ENCODE peak calls at places on chromosomes 16 and 17, in six cellular contexts. W is transverse colon, K is body of pancreas, Y is H54, I is vagina, S is Peyer's patch. X is an unnamed sample.

GRCh38 chr17:16521070-16521727 is 29.2 kb upstream of the LRRC75A start:
- DNase-seq in W (peak), K (peak), Y (peak), I (no peak), S (peak), X (peak)

GRCh38 chr17:59238904-59239303 is 18.6 kb downstream of the GDPD1 start:
- DNase-seq in W (no peak), K (no peak), Y (no peak), I (no peak), S (no peak), X (no peak)

GRCh38 chr16:27314161-27314723 is 468 bp downstream of the IL4R start:
- DNase-seq in W (peak), K (peak), Y (peak), I (no peak), S (peak), X (peak)

GRCh38 chr16:28597692-28598261 is 927 bp upstream of the SULT1A2 start:
- DNase-seq in W (no peak), K (peak), Y (no peak), I (no peak), S (no peak), X (peak)

GRCh38 chr17:8144401-8145295 is 7.6 kb downstream of the PER1 start:
- DNase-seq in W (no peak), K (no peak), Y (no peak), I (no peak), S (no peak), X (no peak)

GRCh38 chr17:82349287-82349701 is 9.8 kb upstream of the TEX19 start:
- DNase-seq in W (no peak), K (no peak), Y (no peak), I (no peak), S (no peak), X (no peak)

GRCh38 chr17:61503961-61504360 is 51.7 kb downstream of the TBX4 start:
- DNase-seq in W (no peak), K (no peak), Y (no peak), I (no peak), S (no peak), X (no peak)

GRCh38 chr16:83653785-83654184 is 154.0 kb upstream of the HSBP1 start:
- DNase-seq in W (no peak), K (no peak), Y (peak), I (no peak), S (no peak), X (no peak)

GRCh38 chr16:87407511-87408112 is 15.5 kb downstream of the MAP1LC3B start:
- DNase-seq in W (peak), K (peak), Y (no peak), I (no peak), S (peak), X (no peak)

GRCh38 chr17:13171790-13172189 is 154.0 kb upstream of the ELAC2 start:
- DNase-seq in W (no peak), K (no peak), Y (no peak), I (no peak), S (no peak), X (no peak)

GRCh38 chr17:2906907-2907306 is 110.7 kb downstream of the RAP1GAP2 start:
- DNase-seq in W (no peak), K (no peak), Y (no peak), I (no peak), S (no peak), X (no peak)

GRCh38 chr16:87325480-87325879 is 8.3 kb upstream of the C16orf95 start:
- DNase-seq in W (no peak), K (no peak), Y (no peak), I (no peak), S (no peak), X (no peak)

GRCh38 chr17:8173871-8174322 is 2.3 kb downstream of the TMEM107 start:
- DNase-seq in W (peak), K (no peak), Y (no peak), I (no peak), S (no peak), X (no peak)

GRCh38 chr17:73231363-73231762 is 30.3 kb downstream of the CPSF4L start:
- DNase-seq in W (peak), K (peak), Y (peak), I (no peak), S (no peak), X (peak)

GRCh38 chr16:10242076-10242475 is 59.8 kb upstream of the GRIN2A start:
- DNase-seq in W (no peak), K (no peak), Y (no peak), I (no peak), S (no peak), X (no peak)

GRCh38 chr16:85574672-85575475 is 38.2 kb upstream of the GSE1 start:
- DNase-seq in W (no peak), K (peak), Y (no peak), I (no peak), S (no peak), X (no peak)

GRCh38 chr17:74744714-74745547 is 3.5 kb upstream of the NHERF1 start:
- DNase-seq in W (peak), K (peak), Y (peak), I (no peak), S (peak), X (peak)

GRCh38 chr16:81651758-81652718 is 127.1 kb upstream of the PLCG2 start:
- DNase-seq in W (no peak), K (no peak), Y (no peak), I (no peak), S (no peak), X (peak)

GRCh38 chr17:9645858-9646555 is 690 bp downstream of the USP43 start:
- DNase-seq in W (peak), K (peak), Y (no peak), I (no peak), S (peak), X (peak)

GRCh38 chr16:68235882-68236803 is at the start of gene ESRP2:
- DNase-seq in W (peak), K (peak), Y (no peak), I (no peak), S (peak), X (peak)
- TF ChIP-seq POLR2A in W (peak), K (peak), Y (no peak), I (no peak), S (peak), X (no peak)

GRCh38 chr17:63772801-63773271 is 561 bp downstream of the CCDC47 start:
- DNase-seq in W (peak), K (no peak), Y (no peak), I (no peak), S (no peak), X (peak)

GRCh38 chr17:63774982-63775290 is 966 bp downstream of the DDX42 start:
- DNase-seq in W (no peak), K (no peak), Y (no peak), I (no peak), S (no peak), X (peak)

GRCh38 chr17:63773272-63774140 is at the start of gene CCDC47:
- DNase-seq in W (peak), K (peak), Y (peak), I (peak), S (peak), X (peak)

GRCh38 chr17:63775420-63775819 is 1.4 kb downstream of the DDX42 start:
- DNase-seq in W (no peak), K (no peak), Y (no peak), I (no peak), S (no peak), X (peak)

GRCh38 chr17:63774141-63774981 is at the start of gene DDX42:
- DNase-seq in W (peak), K (peak), Y (peak), I (no peak), S (peak), X (no peak)
- TF ChIP-seq POLR2A in W (peak), K (peak), Y (peak), I (peak), S (peak), X (no peak)

GRCh38 chr17:15409721-15410247 is 57.6 kb downstream of the CDRT4 start:
- DNase-seq in W (peak), K (peak), Y (peak), I (no peak), S (no peak), X (no peak)
- TF ChIP-seq POLR2A in W (peak), K (peak), Y (no peak), I (peak), S (no peak), X (no peak)

GRCh38 chr16:89917773-89918452 is 749 bp upstream of the MC1R start:
- DNase-seq in W (peak), K (peak), Y (peak), I (no peak), S (peak), X (peak)
- TF ChIP-seq POLR2A in W (no peak), K (no peak), Y (no peak), I (no peak), S (no peak), X (no peak)

GRCh38 chr17:55730808-55731207 is 8.1 kb upstream of the TMEM100 start:
- DNase-seq in W (no peak), K (no peak), Y (no peak), I (no peak), S (no peak), X (no peak)
- TF ChIP-seq POLR2A in W (no peak), K (no peak), Y (no peak), I (no peak), S (no peak), X (no peak)

GRCh38 chr17:27318633-27319032 is 24.7 kb downstream of the WSB1 start:
- DNase-seq in W (no peak), K (no peak), Y (no peak), I (no peak), S (no peak), X (no peak)
- TF ChIP-seq POLR2A in W (no peak), K (no peak), Y (no peak), I (no peak), S (no peak), X (no peak)

DNA sequence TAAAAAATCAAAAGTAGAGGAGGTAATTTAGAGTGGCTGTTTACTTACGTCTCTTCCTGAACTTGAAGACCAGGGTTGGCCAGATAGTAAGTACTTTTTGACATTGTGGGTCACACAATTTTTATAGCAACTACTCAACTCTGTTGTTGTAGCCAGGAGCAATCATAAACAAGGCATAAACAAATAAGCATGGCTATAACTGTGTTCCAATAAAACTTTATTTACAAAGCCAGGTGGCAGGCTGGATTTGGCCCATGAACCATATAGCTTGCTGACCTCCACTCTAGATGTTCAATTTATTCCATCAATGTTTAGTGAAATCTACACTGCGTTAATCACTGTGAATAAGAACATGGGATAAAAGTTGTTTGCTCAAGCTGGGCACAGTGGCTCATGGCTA is 500.4 kb upstream of the ERCC4 start:
- DNase-seq in W (no peak), K (no peak), Y (no peak), I (no peak), S (no peak), X (no peak)
- TF ChIP-seq POLR2A in W (no peak), K (no peak), Y (no peak), I (no peak), S (no peak), X (no peak)

GRCh38 chr17:6668727-6669425 is 17.3 kb downstream of the C17orf100 start:
- DNase-seq in W (no peak), K (no peak), Y (no peak), I (peak), S (peak), X (no peak)

GRCh38 chr17:6669479-6670212 is 18.1 kb downstream of the C17orf100 start:
- DNase-seq in W (no peak), K (no peak), Y (no peak), I (no peak), S (peak), X (no peak)

GRCh38 chr17:6670571-6670970 is 19.0 kb downstream of the C17orf100 start:
- DNase-seq in W (no peak), K (no peak), Y (no peak), I (no peak), S (no peak), X (no peak)

GRCh38 chr17:6670999-6671398 is 19.4 kb downstream of the C17orf100 start:
- DNase-seq in W (no peak), K (no peak), Y (no peak), I (no peak), S (no peak), X (no peak)

DNA sequence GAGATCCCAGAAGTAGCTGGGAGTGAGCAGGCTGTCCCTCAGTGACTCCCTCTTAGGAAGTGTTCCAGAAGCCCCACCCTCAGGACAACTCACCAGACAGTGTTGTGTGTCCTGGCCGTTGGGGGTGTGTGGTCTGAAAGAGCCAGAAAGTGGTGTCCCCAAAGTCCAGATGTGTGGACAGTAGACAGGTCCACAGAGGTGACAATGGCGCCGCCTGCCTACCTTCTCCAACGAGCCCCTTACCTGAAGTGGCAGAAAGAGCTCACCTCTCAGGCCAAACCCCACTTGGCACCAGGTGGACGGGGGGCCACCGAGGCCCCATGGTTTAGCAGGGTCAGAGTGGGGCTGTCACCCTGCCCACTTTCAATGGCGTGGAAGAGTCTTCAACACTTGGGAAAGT is 19.9 kb downstream of the C17orf100 start:
- DNase-seq in W (no peak), K (no peak), Y (no peak), I (no peak), S (no peak), X (no peak)
- TF ChIP-seq POLR2A in W (no peak), K (no peak), Y (no peak), I (no peak), S (no peak), X (no peak)

DNA sequence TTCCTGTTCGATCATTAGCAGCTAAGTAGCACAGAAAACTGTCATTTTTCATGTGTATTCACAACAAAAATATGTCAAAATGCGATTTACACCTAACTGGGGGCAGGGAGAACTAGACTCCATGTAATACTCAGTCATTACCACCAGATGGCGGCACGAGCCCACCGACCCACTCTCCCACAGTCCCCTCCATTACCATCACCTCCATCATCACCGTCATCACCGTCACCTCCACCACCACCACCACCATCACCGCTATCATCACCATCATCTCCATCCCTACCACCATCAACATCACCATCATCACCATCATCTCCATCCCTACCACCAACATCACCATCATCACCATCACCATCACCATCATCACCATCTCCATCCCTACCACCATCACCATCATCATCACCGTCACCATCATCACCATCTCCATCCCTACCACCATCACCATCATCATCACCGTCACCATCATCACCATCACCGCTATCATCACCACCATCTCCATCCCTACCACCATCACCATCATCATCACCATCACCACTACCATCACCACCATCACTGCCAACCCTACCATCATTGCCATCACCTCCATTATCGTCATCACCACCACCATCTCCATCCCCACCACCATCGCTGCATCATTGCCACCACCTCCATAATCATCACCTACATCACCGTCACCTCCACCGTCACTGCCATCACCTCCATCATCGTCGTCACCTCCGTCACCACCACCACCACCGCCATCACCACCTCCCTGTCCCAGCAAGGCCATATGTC is 14.4 kb downstream of the NDUFAF8 start:
- DNase-seq in W (peak), K (peak), Y (no peak), I (no peak), S (peak), X (peak)
- TF ChIP-seq POLR2A in W (no peak), K (no peak), Y (no peak), I (no peak), S (no peak), X (no peak)

X was measured in erythroblast.